ENCODE peak calls at places on chromosome 9, in nine cellular contexts. Q, W, J, C, L, F, Y, E and D are unnamed samples.

GRCh38 chr9:132802121-132802795 is 75.8 kb downstream of the AK8 start:
- DNase-seq in Y (no peak), C (no peak), W (no peak), E (no peak), Q (no peak), F (no peak), L (peak), J (no peak), D (peak)

GRCh38 chr9:89360465-89360864 is 42.2 kb downstream of the SECISBP2 start:
- DNase-seq in C (no peak), Q (no peak), W (no peak), J (no peak), E (no peak), L (peak), Y (no peak), F (no peak), D (no peak)

GRCh38 chr9:4301302-4301701 is 1.4 kb upstream of the GLIS3 start:
- DNase-seq in Y (no peak), E (peak), W (no peak), Q (no peak), C (peak), L (no peak), F (no peak), J (peak), D (no peak)

GRCh38 chr9:18743976-18744375 is 270.0 kb downstream of the ADAMTSL1 start:
- DNase-seq in Y (no peak), F (no peak), J (peak), W (no peak), E (no peak), C (peak), Q (no peak), L (no peak), D (no peak)

GRCh38 chr9:129064499-129064908 is 16.4 kb upstream of the DOLPP1 start:
- DNase-seq in W (no peak), Y (no peak), C (no peak), F (no peak), Q (no peak), E (no peak), L (no peak), J (no peak), D (no peak)

GRCh38 chr9:32431940-32432555 is 47.6 kb downstream of the ACO1 start:
- DNase-seq in W (peak), L (peak), F (peak), E (no peak), Y (no peak), Q (no peak), C (peak), J (peak), D (no peak)

GRCh38 chr9:35907732-35908483 is 1.4 kb upstream of the SPAAR start:
- DNase-seq in F (peak), Y (peak), W (peak), Q (no peak), L (peak), E (peak), C (peak), J (peak), D (no peak)

GRCh38 chr9:123438321-123438720 is 82.3 kb downstream of the CRB2 start:
- DNase-seq in Y (no peak), J (peak), L (peak), E (no peak), C (no peak), W (no peak), Q (no peak), F (no peak), D (no peak)

GRCh38 chr9:76704601-76705204 is 59.5 kb upstream of the PCA3 start:
- DNase-seq in E (peak), Q (peak), W (no peak), J (peak), L (peak), F (no peak), C (peak), Y (no peak), D (peak)

GRCh38 chr9:93598647-93599241 is 22.4 kb downstream of the PHF2 start:
- DNase-seq in W (no peak), J (no peak), Y (no peak), Q (no peak), C (peak), E (no peak), L (no peak), F (no peak), D (peak)

GRCh38 chr9:27125030-27125429 is 16.0 kb downstream of the TEK start:
- DNase-seq in C (peak), Y (no peak), E (peak), J (peak), W (peak), Q (no peak), F (peak), L (no peak), D (no peak)

GRCh38 chr9:136358016-136358415 is 5.5 kb downstream of the DNLZ start:
- DNase-seq in Y (no peak), C (no peak), E (no peak), W (no peak), Q (no peak), F (no peak), J (no peak), L (no peak), D (no peak)

GRCh38 chr9:124818431-124819281 is 34.6 kb upstream of the WDR38 start:
- DNase-seq in F (no peak), Q (no peak), W (no peak), C (peak), Y (peak), E (no peak), J (peak), L (no peak), D (no peak)

GRCh38 chr9:84811072-84811725 is 141.7 kb downstream of the NTRK2 start:
- DNase-seq in W (no peak), J (no peak), E (no peak), C (no peak), F (no peak), Y (no peak), Q (no peak), L (peak), D (no peak)

GRCh38 chr9:126235350-126235740 is 91.3 kb upstream of the MVB12B start:
- DNase-seq in Q (no peak), J (no peak), F (no peak), L (no peak), E (no peak), C (no peak), Y (no peak), W (no peak), D (no peak)

GRCh38 chr9:115234094-115234493 is 116.1 kb upstream of the TNC start:
- DNase-seq in C (peak), W (no peak), Y (peak), Q (no peak), L (no peak), F (no peak), J (peak), E (peak), D (no peak)

GRCh38 chr9:131096490-131097258 is at the start of gene AIF1L:
- DNase-seq in F (no peak), C (no peak), W (no peak), J (no peak), L (peak), Q (no peak), Y (no peak), E (no peak), D (no peak)

GRCh38 chr9:113593682-113594281 is 130.3 kb downstream of the RGS3 start:
- DNase-seq in W (peak), C (peak), E (peak), Q (no peak), J (peak), Y (peak), F (peak), L (peak), D (no peak)

GRCh38 chr9:120236596-120236995 is 343.4 kb downstream of the CDK5RAP2 start:
- DNase-seq in W (no peak), J (no peak), F (no peak), L (no peak), C (no peak), Y (no peak), Q (no peak), E (no peak), D (no peak)

GRCh38 chr9:120230227-120230626 is 349.7 kb downstream of the CDK5RAP2 start:
- DNase-seq in F (no peak), E (no peak), Y (no peak), L (no peak), J (no peak), W (no peak), C (no peak), Q (no peak), D (no peak)

GRCh38 chr9:120235081-120235480 is 344.9 kb downstream of the CDK5RAP2 start:
- DNase-seq in J (no peak), F (no peak), Y (no peak), W (no peak), E (no peak), C (no peak), L (no peak), Q (no peak), D (no peak)
- H3K4me3 ChIP-seq in J (no peak), F (no peak), Y (no peak), W (no peak), E (no peak), C (no peak), L (no peak), Q (no peak), D (no peak)

GRCh38 chr9:80892703-80893102 is 796.6 kb downstream of the TLE1 start:
- DNase-seq in L (no peak), W (no peak), J (no peak), C (no peak), Y (no peak), E (no peak), Q (no peak), F (no peak), D (no peak)
- H3K4me3 ChIP-seq in L (no peak), W (no peak), J (no peak), C (no peak), Y (no peak), E (no peak), Q (no peak), F (no peak), D (no peak)

DNA sequence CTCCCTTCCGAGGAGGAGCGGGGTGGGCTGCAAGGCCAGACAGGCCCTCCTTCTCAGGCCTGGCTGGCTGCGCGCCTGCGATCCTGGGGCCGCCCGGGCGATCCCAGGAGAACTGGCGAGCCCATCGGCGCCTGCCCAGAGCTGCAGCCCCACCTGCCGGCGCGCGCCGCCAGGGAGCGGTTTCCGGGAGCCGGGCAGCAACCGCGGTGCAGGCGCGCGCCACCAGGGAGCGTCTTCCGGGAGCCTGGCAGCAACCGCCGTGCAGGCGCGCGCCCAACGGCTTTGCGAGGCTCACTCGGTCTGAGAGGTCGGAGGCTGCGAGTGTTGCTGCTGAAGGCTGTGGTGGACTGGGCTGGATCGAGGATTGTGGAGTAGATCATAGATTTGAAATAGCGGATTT is 668.7 kb downstream of the SPATA31A6 start:
- DNase-seq in L (peak), J (peak), E (no peak), Q (peak), C (peak), W (no peak), F (no peak), Y (no peak), D (peak)
- H3K4me3 ChIP-seq in L (no peak), J (peak), E (peak), Q (peak), C (peak), W (peak), F (no peak), Y (peak), D (no peak)

DNA sequence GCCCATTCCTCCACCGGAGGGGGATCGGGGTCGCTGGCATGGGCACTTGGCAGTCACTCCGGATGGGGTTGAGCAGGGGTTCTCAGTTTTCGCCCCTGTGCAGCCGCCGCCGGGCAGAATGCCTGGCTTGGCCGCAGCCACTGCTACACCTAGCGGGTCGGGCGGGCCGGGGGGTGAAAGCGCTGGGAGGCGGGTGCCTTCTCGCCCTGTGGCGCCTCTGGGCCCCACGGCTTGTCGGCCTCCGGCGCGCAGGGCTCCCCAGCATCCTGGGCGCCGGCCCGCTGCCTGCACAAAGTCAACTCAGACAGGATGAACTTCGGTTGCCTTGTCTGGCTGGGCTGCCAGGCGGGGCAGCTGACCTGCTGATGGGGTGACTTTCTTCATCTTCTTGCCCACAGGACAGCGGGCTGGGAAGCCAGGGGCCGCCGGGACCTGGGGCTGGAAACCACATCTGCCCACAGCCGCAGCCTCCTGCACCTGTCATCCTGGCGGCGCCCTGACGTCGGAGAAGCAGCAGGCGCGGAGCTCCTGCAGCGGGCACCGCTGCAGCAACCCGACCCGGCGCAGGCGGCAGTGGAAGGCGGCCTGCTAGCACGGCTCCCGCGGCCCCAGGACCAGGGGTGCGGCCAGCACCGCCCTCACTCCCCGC is 1.2 kb upstream of the ANKRD18A start:
- DNase-seq in C (no peak), E (no peak), J (no peak), W (no peak), Y (no peak), F (no peak), Q (peak), L (peak), D (peak)
- H3K4me3 ChIP-seq in C (no peak), E (peak), J (peak), W (peak), Y (peak), F (no peak), Q (peak), L (peak), D (peak)